ENCODE peak calls at places on chromosomes 7 and 10, in five cellular contexts. One of them, this sample, is unnamed.

GRCh38 chr7:112428715-112429114 is 21.5 kb upstream of the IFRD1 start:
- DNase-seq in OCI-LY7: no peak
- DNase-seq in suprapubic skin: no peak
- DNase-seq in IMR-90: no peak
- DNase-seq in B cell: no peak
- DNase-seq in this sample: no peak

GRCh38 chr7:108452707-108453106 is 3.5 kb downstream of the NRCAM start:
- DNase-seq in OCI-LY7: peak
- DNase-seq in IMR-90: peak
- DNase-seq in suprapubic skin: no peak
- DNase-seq in B cell: peak
- DNase-seq in this sample: peak

GRCh38 chr7:28272461-28272877 is 91.9 kb upstream of the JAZF1 start:
- DNase-seq in OCI-LY7: peak
- DNase-seq in suprapubic skin: peak
- DNase-seq in B cell: peak
- DNase-seq in IMR-90: peak
- DNase-seq in this sample: peak

GRCh38 chr10:97754726-97755125 is 17.1 kb downstream of the SFRP5 start:
- DNase-seq in B cell: no peak
- DNase-seq in OCI-LY7: no peak
- DNase-seq in suprapubic skin: no peak
- DNase-seq in IMR-90: no peak
- DNase-seq in this sample: no peak

GRCh38 chr10:25017661-25018060 is 1.2 kb downstream of the THNSL1 start:
- DNase-seq in B cell: no peak
- DNase-seq in OCI-LY7: peak
- DNase-seq in suprapubic skin: no peak
- DNase-seq in IMR-90: no peak
- DNase-seq in this sample: no peak

GRCh38 chr10:119421887-119422684 is 120.4 kb downstream of the RGS10 start:
- DNase-seq in IMR-90: peak
- DNase-seq in OCI-LY7: no peak
- DNase-seq in B cell: no peak
- DNase-seq in suprapubic skin: no peak
- DNase-seq in this sample: no peak

GRCh38 chr10:17643339-17643754 is 604 bp upstream of the STAM start:
- DNase-seq in B cell: no peak
- DNase-seq in suprapubic skin: peak
- DNase-seq in OCI-LY7: no peak
- DNase-seq in IMR-90: peak
- DNase-seq in this sample: no peak

GRCh38 chr10:52674474-52674873 is 98.1 kb downstream of the MBL2 start:
- DNase-seq in B cell: no peak
- DNase-seq in OCI-LY7: no peak
- DNase-seq in IMR-90: no peak
- DNase-seq in suprapubic skin: no peak
- DNase-seq in this sample: no peak

GRCh38 chr7:81053623-81054022 is 134.8 kb upstream of the SEMA3C start:
- DNase-seq in suprapubic skin: no peak
- DNase-seq in IMR-90: peak
- DNase-seq in OCI-LY7: no peak
- DNase-seq in B cell: no peak
- DNase-seq in this sample: no peak

GRCh38 chr10:4183761-4184261 is 398.8 kb upstream of the KLF6 start:
- DNase-seq in OCI-LY7: no peak
- DNase-seq in IMR-90: peak
- DNase-seq in suprapubic skin: no peak
- DNase-seq in B cell: no peak
- DNase-seq in this sample: no peak

GRCh38 chr10:6465854-6466524 is 114.1 kb downstream of the PRKCQ start:
- DNase-seq in OCI-LY7: no peak
- DNase-seq in B cell: no peak
- DNase-seq in suprapubic skin: no peak
- DNase-seq in IMR-90: no peak
- DNase-seq in this sample: no peak

GRCh38 chr10:10677479-10677878 is 340.2 kb upstream of the CELF2 start:
- DNase-seq in suprapubic skin: peak
- DNase-seq in IMR-90: peak
- DNase-seq in B cell: no peak
- DNase-seq in OCI-LY7: peak
- DNase-seq in this sample: peak

GRCh38 chr7:23242321-23242720 is 4.3 kb upstream of the GPNMB start:
- DNase-seq in suprapubic skin: no peak
- DNase-seq in OCI-LY7: no peak
- DNase-seq in IMR-90: peak
- DNase-seq in B cell: no peak
- DNase-seq in this sample: peak

GRCh38 chr10:74177140-74177677 is 26.2 kb downstream of the ADK start:
- DNase-seq in B cell: no peak
- DNase-seq in IMR-90: peak
- DNase-seq in suprapubic skin: peak
- DNase-seq in OCI-LY7: peak
- DNase-seq in this sample: peak

GRCh38 chr7:55160539-55160938 is 141.7 kb downstream of the EGFR start:
- DNase-seq in OCI-LY7: no peak
- DNase-seq in IMR-90: peak
- DNase-seq in B cell: no peak
- DNase-seq in suprapubic skin: no peak
- DNase-seq in this sample: no peak

GRCh38 chr10:72158174-72158573 is 57.6 kb upstream of the ANAPC16 start:
- DNase-seq in B cell: no peak
- DNase-seq in OCI-LY7: no peak
- DNase-seq in IMR-90: no peak
- DNase-seq in suprapubic skin: no peak
- DNase-seq in this sample: no peak

GRCh38 chr7:41256186-41256945 is 446.5 kb downstream of the INHBA start:
- DNase-seq in OCI-LY7: no peak
- DNase-seq in IMR-90: peak
- DNase-seq in suprapubic skin: no peak
- DNase-seq in B cell: no peak
- DNase-seq in this sample: no peak

GRCh38 chr10:52316500-52316899 is 2.4 kb downstream of the DKK1 start:
- DNase-seq in IMR-90: no peak
- DNase-seq in B cell: no peak
- DNase-seq in OCI-LY7: no peak
- DNase-seq in suprapubic skin: no peak
- DNase-seq in this sample: no peak

GRCh38 chr10:7478727-7479457 is 68.1 kb upstream of the SFMBT2 start:
- DNase-seq in IMR-90: no peak
- DNase-seq in B cell: no peak
- DNase-seq in OCI-LY7: no peak
- DNase-seq in suprapubic skin: no peak
- DNase-seq in this sample: no peak

GRCh38 chr10:3424102-3424803 is 251.7 kb upstream of the PITRM1 start:
- DNase-seq in IMR-90: no peak
- DNase-seq in B cell: no peak
- DNase-seq in suprapubic skin: no peak
- DNase-seq in OCI-LY7: no peak
- DNase-seq in this sample: no peak

GRCh38 chr7:45066409-45066808 is 22.4 kb downstream of the NACAD start:
- DNase-seq in suprapubic skin: no peak
- DNase-seq in OCI-LY7: no peak
- DNase-seq in B cell: no peak
- DNase-seq in IMR-90: no peak
- DNase-seq in this sample: no peak

GRCh38 chr7:8277394-8277982 is 15.5 kb upstream of the ICA1 start:
- DNase-seq in B cell: no peak
- DNase-seq in IMR-90: no peak
- DNase-seq in OCI-LY7: peak
- DNase-seq in suprapubic skin: no peak
- DNase-seq in this sample: no peak

GRCh38 chr7:10237306-10237705 is 736.4 kb upstream of the PHF14 start:
- DNase-seq in B cell: no peak
- DNase-seq in suprapubic skin: no peak
- DNase-seq in OCI-LY7: no peak
- DNase-seq in IMR-90: no peak
- DNase-seq in this sample: no peak

GRCh38 chr10:4754143-4754542 is 71.9 kb upstream of the AKR1E2 start:
- DNase-seq in IMR-90: no peak
- DNase-seq in OCI-LY7: no peak
- DNase-seq in B cell: no peak
- DNase-seq in suprapubic skin: no peak
- DNase-seq in this sample: no peak

GRCh38 chr10:12349628-12350166 is 350 bp downstream of the CAMK1D start:
- DNase-seq in OCI-LY7: no peak
- DNase-seq in B cell: no peak
- DNase-seq in suprapubic skin: no peak
- DNase-seq in IMR-90: no peak
- DNase-seq in this sample: no peak

GRCh38 chr10:101525848-101526247 is 62.2 kb downstream of the POLL start:
- DNase-seq in suprapubic skin: no peak
- DNase-seq in IMR-90: no peak
- DNase-seq in OCI-LY7: no peak
- DNase-seq in B cell: no peak
- DNase-seq in this sample: no peak

GRCh38 chr7:41984888-41985287 is 252.1 kb downstream of the GLI3 start:
- DNase-seq in B cell: no peak
- DNase-seq in OCI-LY7: no peak
- DNase-seq in IMR-90: peak
- DNase-seq in suprapubic skin: no peak
- DNase-seq in this sample: no peak

GRCh38 chr10:47353351-47353750 is 5.2 kb downstream of the RBP3 start:
- DNase-seq in B cell: no peak
- DNase-seq in suprapubic skin: peak
- DNase-seq in OCI-LY7: no peak
- DNase-seq in IMR-90: no peak
- DNase-seq in this sample: no peak

GRCh38 chr10:34821587-34822585 is 6.8 kb upstream of the PARD3 start:
- DNase-seq in IMR-90: peak
- DNase-seq in suprapubic skin: no peak
- DNase-seq in OCI-LY7: no peak
- DNase-seq in B cell: no peak
- DNase-seq in this sample: no peak

GRCh38 chr10:10093035-10093434 is 924.6 kb upstream of the CELF2 start:
- DNase-seq in suprapubic skin: no peak
- DNase-seq in OCI-LY7: no peak
- DNase-seq in IMR-90: no peak
- DNase-seq in B cell: no peak
- DNase-seq in this sample: no peak

GRCh38 chr10:78290131-78290750 is 256.6 kb downstream of the RPS24 start:
- DNase-seq in B cell: no peak
- DNase-seq in IMR-90: peak
- DNase-seq in OCI-LY7: no peak
- DNase-seq in suprapubic skin: no peak
- DNase-seq in this sample: no peak
- TF ChIP-seq CTCF in B cell: no peak
- TF ChIP-seq CTCF in IMR-90: no peak
- TF ChIP-seq CTCF in OCI-LY7: no peak
- TF ChIP-seq CTCF in suprapubic skin: no peak
- TF ChIP-seq CTCF in this sample: no peak

GRCh38 chr7:134552105-134552504 is 3.2 kb downstream of the AKR1B15 start:
- DNase-seq in IMR-90: peak
- DNase-seq in B cell: no peak
- DNase-seq in OCI-LY7: no peak
- DNase-seq in suprapubic skin: no peak
- DNase-seq in this sample: no peak

GRCh38 chr7:134558370-134558769 is 9.5 kb downstream of the AKR1B15 start:
- DNase-seq in B cell: no peak
- DNase-seq in IMR-90: no peak
- DNase-seq in OCI-LY7: no peak
- DNase-seq in suprapubic skin: no peak
- DNase-seq in this sample: no peak

GRCh38 chr7:134557391-134557790 is 8.5 kb downstream of the AKR1B15 start:
- DNase-seq in suprapubic skin: no peak
- DNase-seq in OCI-LY7: no peak
- DNase-seq in IMR-90: no peak
- DNase-seq in B cell: no peak
- DNase-seq in this sample: no peak

GRCh38 chr7:134554417-134554966 is 5.6 kb downstream of the AKR1B15 start:
- DNase-seq in suprapubic skin: no peak
- DNase-seq in B cell: no peak
- DNase-seq in IMR-90: no peak
- DNase-seq in OCI-LY7: no peak
- DNase-seq in this sample: no peak

GRCh38 chr7:134553976-134554375 is 5.1 kb downstream of the AKR1B15 start:
- DNase-seq in OCI-LY7: peak
- DNase-seq in B cell: no peak
- DNase-seq in IMR-90: peak
- DNase-seq in suprapubic skin: no peak
- DNase-seq in this sample: peak
- TF ChIP-seq CTCF in OCI-LY7: peak
- TF ChIP-seq CTCF in B cell: no peak
- TF ChIP-seq CTCF in IMR-90: no peak
- TF ChIP-seq CTCF in suprapubic skin: no peak
- TF ChIP-seq CTCF in this sample: peak

GRCh38 chr10:131161087-131161486 is 150.4 kb downstream of the TCERG1L start:
- DNase-seq in B cell: no peak
- DNase-seq in IMR-90: no peak
- DNase-seq in OCI-LY7: no peak
- DNase-seq in suprapubic skin: no peak
- DNase-seq in this sample: no peak

GRCh38 chr10:131165092-131165491 is 146.4 kb downstream of the TCERG1L start:
- DNase-seq in B cell: no peak
- DNase-seq in IMR-90: no peak
- DNase-seq in OCI-LY7: no peak
- DNase-seq in suprapubic skin: no peak
- DNase-seq in this sample: no peak

GRCh38 chr10:131162211-131162610 is 149.3 kb downstream of the TCERG1L start:
- DNase-seq in OCI-LY7: no peak
- DNase-seq in B cell: no peak
- DNase-seq in IMR-90: no peak
- DNase-seq in suprapubic skin: no peak
- DNase-seq in this sample: no peak

GRCh38 chr10:131162866-131163265 is 148.7 kb downstream of the TCERG1L start:
- DNase-seq in B cell: no peak
- DNase-seq in OCI-LY7: no peak
- DNase-seq in IMR-90: no peak
- DNase-seq in suprapubic skin: no peak
- DNase-seq in this sample: no peak

DNA sequence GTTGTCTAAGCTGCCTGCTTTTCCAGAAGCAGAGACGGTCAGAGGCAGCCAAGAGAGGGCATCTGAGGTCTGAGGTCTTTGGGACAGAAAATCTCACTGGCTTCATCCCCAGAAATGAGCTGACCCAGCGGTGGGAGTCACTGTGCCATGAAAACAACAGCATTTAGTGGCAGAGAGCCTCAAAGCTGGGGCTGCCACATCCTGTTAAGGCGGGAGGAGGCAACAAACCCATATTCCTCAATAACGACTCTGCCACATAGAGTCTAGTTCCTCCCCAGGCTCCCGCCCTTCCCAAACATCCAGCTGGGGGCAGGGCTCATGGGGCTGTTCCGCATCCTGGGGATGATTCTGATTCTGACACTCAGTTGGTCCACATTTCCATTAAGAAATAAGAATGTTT is 148.1 kb downstream of the TCERG1L start:
- DNase-seq in OCI-LY7: no peak
- DNase-seq in IMR-90: no peak
- DNase-seq in B cell: no peak
- DNase-seq in suprapubic skin: no peak
- DNase-seq in this sample: no peak
- TF ChIP-seq CTCF in OCI-LY7: no peak
- TF ChIP-seq CTCF in IMR-90: no peak
- TF ChIP-seq CTCF in B cell: no peak
- TF ChIP-seq CTCF in suprapubic skin: no peak
- TF ChIP-seq CTCF in this sample: no peak

GRCh38 chr10:22244001-22244400 is 26.2 kb upstream of the EBLN1 start:
- DNase-seq in IMR-90: no peak
- DNase-seq in suprapubic skin: no peak
- DNase-seq in OCI-LY7: no peak
- DNase-seq in B cell: no peak
- DNase-seq in this sample: no peak
- TF ChIP-seq CTCF in IMR-90: no peak
- TF ChIP-seq CTCF in suprapubic skin: no peak
- TF ChIP-seq CTCF in OCI-LY7: peak
- TF ChIP-seq CTCF in B cell: no peak
- TF ChIP-seq CTCF in this sample: peak

This sample was measured in GM20000.